ENCODE peak calls at places on chromosome 17, in eight cellular contexts. One of them, this sample, is unnamed.
A peak's percentile ranks its signal among the peaks of the same experiment; 100 is the strongest.

GRCh38 chr17:29241015-29241963 is 5.4 kb upstream of the CRYBA1 start:
- DNase-seq in AG08395: peak; percentile 94
- DNase-seq in ovary: no peak
- DNase-seq in activated T-helper 9 cell treated with anti-CD3 and anti-CD28 coated beads, Interleukin-2, amount 50 U/mL, for 16 hours: no peak
- DNase-seq in GM03348: peak; percentile 91
- DNase-seq in HTR-8/SVneo: peak; percentile 93
- DNase-seq in stimulated activated CD4-positive, alpha-beta T cell treated with anti-CD3 and anti-CD28 coated beads, Interleukin-15, amount 100 ng/mL, for 1 hour: no peak
- DNase-seq in mesothelial cell of epicardium: no peak
- DNase-seq in this sample: no peak

GRCh38 chr17:27418366-27418615 is 38.0 kb upstream of the KSR1 start:
- DNase-seq in AG08395: no peak
- DNase-seq in ovary: no peak
- DNase-seq in activated T-helper 9 cell treated with anti-CD3 and anti-CD28 coated beads, Interleukin-2, amount 50 U/mL, for 16 hours: no peak
- DNase-seq in GM03348: no peak
- DNase-seq in HTR-8/SVneo: no peak
- DNase-seq in stimulated activated CD4-positive, alpha-beta T cell treated with anti-CD3 and anti-CD28 coated beads, Interleukin-15, amount 100 ng/mL, for 1 hour: no peak
- DNase-seq in mesothelial cell of epicardium: no peak
- DNase-seq in this sample: no peak

GRCh38 chr17:37711113-37711512 is 33.7 kb downstream of the HNF1B start:
- DNase-seq in AG08395: no peak
- DNase-seq in ovary: no peak
- DNase-seq in activated T-helper 9 cell treated with anti-CD3 and anti-CD28 coated beads, Interleukin-2, amount 50 U/mL, for 16 hours: no peak
- DNase-seq in GM03348: no peak
- DNase-seq in HTR-8/SVneo: no peak
- DNase-seq in stimulated activated CD4-positive, alpha-beta T cell treated with anti-CD3 and anti-CD28 coated beads, Interleukin-15, amount 100 ng/mL, for 1 hour: no peak
- DNase-seq in mesothelial cell of epicardium: peak; percentile 43
- DNase-seq in this sample: no peak

GRCh38 chr17:57889892-57890856 is 40.3 kb upstream of the MRPS23 start:
- DNase-seq in AG08395: peak; percentile 92
- DNase-seq in ovary: peak; percentile 98
- DNase-seq in activated T-helper 9 cell treated with anti-CD3 and anti-CD28 coated beads, Interleukin-2, amount 50 U/mL, for 16 hours: no peak
- DNase-seq in GM03348: peak; percentile 84
- DNase-seq in HTR-8/SVneo: peak; percentile 88
- DNase-seq in stimulated activated CD4-positive, alpha-beta T cell treated with anti-CD3 and anti-CD28 coated beads, Interleukin-15, amount 100 ng/mL, for 1 hour: no peak
- DNase-seq in mesothelial cell of epicardium: no peak
- DNase-seq in this sample: no peak

GRCh38 chr17:51153210-51154072 is at the start of gene NME1:
- DNase-seq in AG08395: peak; percentile 97
- DNase-seq in ovary: peak; percentile 96
- DNase-seq in activated T-helper 9 cell treated with anti-CD3 and anti-CD28 coated beads, Interleukin-2, amount 50 U/mL, for 16 hours: peak; percentile 95
- DNase-seq in GM03348: peak; percentile 96
- DNase-seq in HTR-8/SVneo: peak; percentile 100
- DNase-seq in stimulated activated CD4-positive, alpha-beta T cell treated with anti-CD3 and anti-CD28 coated beads, Interleukin-15, amount 100 ng/mL, for 1 hour: peak; percentile 95
- DNase-seq in mesothelial cell of epicardium: peak; percentile 98
- DNase-seq in this sample: peak; percentile 97

GRCh38 chr17:32527146-32527545 is 40.4 kb downstream of the CDK5R1 start:
- DNase-seq in AG08395: no peak
- DNase-seq in ovary: no peak
- DNase-seq in activated T-helper 9 cell treated with anti-CD3 and anti-CD28 coated beads, Interleukin-2, amount 50 U/mL, for 16 hours: no peak
- DNase-seq in GM03348: no peak
- DNase-seq in HTR-8/SVneo: no peak
- DNase-seq in stimulated activated CD4-positive, alpha-beta T cell treated with anti-CD3 and anti-CD28 coated beads, Interleukin-15, amount 100 ng/mL, for 1 hour: no peak
- DNase-seq in mesothelial cell of epicardium: no peak
- DNase-seq in this sample: no peak

GRCh38 chr17:47733414-47734288 is 615 bp downstream of the TBX21 start:
- DNase-seq in AG08395: no peak
- DNase-seq in ovary: no peak
- DNase-seq in activated T-helper 9 cell treated with anti-CD3 and anti-CD28 coated beads, Interleukin-2, amount 50 U/mL, for 16 hours: no peak
- DNase-seq in GM03348: no peak
- DNase-seq in HTR-8/SVneo: no peak
- DNase-seq in stimulated activated CD4-positive, alpha-beta T cell treated with anti-CD3 and anti-CD28 coated beads, Interleukin-15, amount 100 ng/mL, for 1 hour: no peak
- DNase-seq in mesothelial cell of epicardium: no peak
- DNase-seq in this sample: no peak

GRCh38 chr17:69144621-69145255 is 3.0 kb upstream of the ABCA6 start:
- DNase-seq in AG08395: no peak
- DNase-seq in ovary: no peak
- DNase-seq in activated T-helper 9 cell treated with anti-CD3 and anti-CD28 coated beads, Interleukin-2, amount 50 U/mL, for 16 hours: no peak
- DNase-seq in GM03348: no peak
- DNase-seq in HTR-8/SVneo: no peak
- DNase-seq in stimulated activated CD4-positive, alpha-beta T cell treated with anti-CD3 and anti-CD28 coated beads, Interleukin-15, amount 100 ng/mL, for 1 hour: no peak
- DNase-seq in mesothelial cell of epicardium: no peak
- DNase-seq in this sample: no peak

GRCh38 chr17:968812-969766 is 10.5 kb downstream of the NXN start:
- DNase-seq in AG08395: peak; percentile 57
- DNase-seq in ovary: no peak
- DNase-seq in activated T-helper 9 cell treated with anti-CD3 and anti-CD28 coated beads, Interleukin-2, amount 50 U/mL, for 16 hours: no peak
- DNase-seq in GM03348: peak; percentile 46
- DNase-seq in HTR-8/SVneo: no peak
- DNase-seq in stimulated activated CD4-positive, alpha-beta T cell treated with anti-CD3 and anti-CD28 coated beads, Interleukin-15, amount 100 ng/mL, for 1 hour: no peak
- DNase-seq in mesothelial cell of epicardium: no peak
- DNase-seq in this sample: no peak

GRCh38 chr17:72385482-72385881 is 264.7 kb downstream of the SOX9 start:
- DNase-seq in AG08395: no peak
- DNase-seq in ovary: no peak
- DNase-seq in activated T-helper 9 cell treated with anti-CD3 and anti-CD28 coated beads, Interleukin-2, amount 50 U/mL, for 16 hours: no peak
- DNase-seq in GM03348: no peak
- DNase-seq in HTR-8/SVneo: no peak
- DNase-seq in stimulated activated CD4-positive, alpha-beta T cell treated with anti-CD3 and anti-CD28 coated beads, Interleukin-15, amount 100 ng/mL, for 1 hour: no peak
- DNase-seq in mesothelial cell of epicardium: no peak
- DNase-seq in this sample: no peak